ENCODE peak calls at places on chromosomes 16 and 17, in five cellular contexts. One of them, this sample, is unnamed.

GRCh38 chr16:57862698-57863433 is 60.6 kb upstream of the KIFC3 start:
- DNase-seq in Karpas-422: no peak
- DNase-seq in neural progenitor cell: peak; percentile 17
- DNase-seq in SK-N-SH: no peak
- DNase-seq in mammary epithelial cell: no peak
- DNase-seq in this sample: no peak

GRCh38 chr16:79599256-79599836 is 1.2 kb downstream of the MAF start:
- DNase-seq in Karpas-422: no peak
- DNase-seq in neural progenitor cell: peak; percentile 74
- DNase-seq in SK-N-SH: peak; percentile 66
- DNase-seq in mammary epithelial cell: peak; percentile 55
- DNase-seq in this sample: peak; percentile 4

GRCh38 chr17:75267403-75268232 is 3.4 kb downstream of the MIF4GD start:
- DNase-seq in Karpas-422: peak; percentile 63
- DNase-seq in neural progenitor cell: peak; percentile 57
- DNase-seq in SK-N-SH: peak; percentile 21
- DNase-seq in mammary epithelial cell: no peak
- DNase-seq in this sample: no peak

GRCh38 chr16:3999479-3999868 is 116.8 kb downstream of the ADCY9 start:
- DNase-seq in Karpas-422: no peak
- DNase-seq in neural progenitor cell: peak; percentile 55
- DNase-seq in SK-N-SH: no peak
- DNase-seq in mammary epithelial cell: no peak
- DNase-seq in this sample: peak; percentile 68

GRCh38 chr16:88453621-88454314 is 688 bp downstream of the ZFPM1 start:
- DNase-seq in Karpas-422: no peak
- DNase-seq in neural progenitor cell: peak; percentile 52
- DNase-seq in SK-N-SH: peak; percentile 65
- DNase-seq in mammary epithelial cell: peak; percentile 23
- DNase-seq in this sample: peak; percentile 56

GRCh38 chr17:64707077-64707591 is 45.0 kb upstream of the SMURF2 start:
- DNase-seq in Karpas-422: no peak
- DNase-seq in neural progenitor cell: no peak
- DNase-seq in SK-N-SH: peak; percentile 74
- DNase-seq in mammary epithelial cell: peak; percentile 100
- DNase-seq in this sample: peak; percentile 90

GRCh38 chr17:3603119-3603869 is 5.9 kb downstream of the TRPV1 start:
- DNase-seq in Karpas-422: no peak
- DNase-seq in neural progenitor cell: no peak
- DNase-seq in SK-N-SH: no peak
- DNase-seq in mammary epithelial cell: peak; percentile 98
- DNase-seq in this sample: no peak

GRCh38 chr17:34769899-34770298 is 190.5 kb downstream of the TMEM132E start:
- DNase-seq in Karpas-422: no peak
- DNase-seq in neural progenitor cell: no peak
- DNase-seq in SK-N-SH: no peak
- DNase-seq in mammary epithelial cell: no peak
- DNase-seq in this sample: no peak

GRCh38 chr17:82483204-82483660 is 24.7 kb downstream of the NARF start:
- DNase-seq in Karpas-422: no peak
- DNase-seq in neural progenitor cell: no peak
- DNase-seq in SK-N-SH: no peak
- DNase-seq in mammary epithelial cell: no peak
- DNase-seq in this sample: no peak

GRCh38 chr16:19029980-19030379 is 37.4 kb upstream of the COQ7 start:
- DNase-seq in Karpas-422: no peak
- DNase-seq in neural progenitor cell: no peak
- DNase-seq in SK-N-SH: no peak
- DNase-seq in mammary epithelial cell: no peak
- DNase-seq in this sample: no peak

GRCh38 chr17:46097497-46097896 is 95.7 kb downstream of the KANSL1 start:
- DNase-seq in Karpas-422: no peak
- DNase-seq in neural progenitor cell: no peak
- DNase-seq in SK-N-SH: no peak
- DNase-seq in mammary epithelial cell: no peak
- DNase-seq in this sample: peak; percentile 19

GRCh38 chr17:61380217-61380835 is 19.3 kb upstream of the TBX2 start:
- DNase-seq in Karpas-422: no peak
- DNase-seq in neural progenitor cell: no peak
- DNase-seq in SK-N-SH: peak; percentile 57
- DNase-seq in mammary epithelial cell: no peak
- DNase-seq in this sample: no peak

GRCh38 chr17:40415390-40415789 is 2.3 kb downstream of the TOP2A start:
- DNase-seq in Karpas-422: peak; percentile 78
- DNase-seq in neural progenitor cell: peak; percentile 33
- DNase-seq in SK-N-SH: peak; percentile 49
- DNase-seq in mammary epithelial cell: peak; percentile 33
- DNase-seq in this sample: peak; percentile 76

GRCh38 chr17:68701046-68701445 is 99.9 kb upstream of the FAM20A start:
- DNase-seq in Karpas-422: no peak
- DNase-seq in neural progenitor cell: no peak
- DNase-seq in SK-N-SH: no peak
- DNase-seq in mammary epithelial cell: no peak
- DNase-seq in this sample: no peak

GRCh38 chr17:80800775-80801391 is 190.8 kb upstream of the CHMP6 start:
- DNase-seq in Karpas-422: no peak
- DNase-seq in neural progenitor cell: no peak
- DNase-seq in SK-N-SH: no peak
- DNase-seq in mammary epithelial cell: no peak
- DNase-seq in this sample: no peak

GRCh38 chr16:78469787-78470186 is 370.3 kb downstream of the WWOX start:
- DNase-seq in Karpas-422: no peak
- DNase-seq in neural progenitor cell: no peak
- DNase-seq in SK-N-SH: no peak
- DNase-seq in mammary epithelial cell: no peak
- DNase-seq in this sample: no peak

GRCh38 chr17:79785017-79785899 is 7.3 kb downstream of the CBX2 start:
- DNase-seq in Karpas-422: no peak
- DNase-seq in neural progenitor cell: no peak
- DNase-seq in SK-N-SH: no peak
- DNase-seq in mammary epithelial cell: no peak
- DNase-seq in this sample: no peak

GRCh38 chr16:3578121-3578520 is 918 bp upstream of the NLRC3 start:
- DNase-seq in Karpas-422: peak; percentile 63
- DNase-seq in neural progenitor cell: no peak
- DNase-seq in SK-N-SH: no peak
- DNase-seq in mammary epithelial cell: no peak
- DNase-seq in this sample: no peak

GRCh38 chr17:64146418-64147109 is 16.6 kb upstream of the ERN1 start:
- DNase-seq in Karpas-422: peak; percentile 69
- DNase-seq in neural progenitor cell: peak; percentile 76
- DNase-seq in SK-N-SH: peak; percentile 73
- DNase-seq in mammary epithelial cell: peak; percentile 80
- DNase-seq in this sample: peak; percentile 82

GRCh38 chr17:64783556-64784352 is 121.6 kb upstream of the SMURF2 start:
- DNase-seq in Karpas-422: no peak
- DNase-seq in neural progenitor cell: no peak
- DNase-seq in SK-N-SH: no peak
- DNase-seq in mammary epithelial cell: no peak
- DNase-seq in this sample: no peak

GRCh38 chr16:8663192-8664089 is 11.0 kb upstream of the ABAT start:
- DNase-seq in Karpas-422: no peak
- DNase-seq in neural progenitor cell: no peak
- DNase-seq in SK-N-SH: no peak
- DNase-seq in mammary epithelial cell: no peak
- DNase-seq in this sample: no peak

GRCh38 chr17:57365420-57365819 is 109.1 kb downstream of the MSI2 start:
- DNase-seq in Karpas-422: no peak
- DNase-seq in neural progenitor cell: no peak
- DNase-seq in SK-N-SH: no peak
- DNase-seq in mammary epithelial cell: no peak
- DNase-seq in this sample: no peak

GRCh38 chr16:48517493-48517892 is 92.5 kb downstream of the N4BP1 start:
- DNase-seq in Karpas-422: no peak
- DNase-seq in neural progenitor cell: no peak
- DNase-seq in SK-N-SH: no peak
- DNase-seq in mammary epithelial cell: peak; percentile 33
- DNase-seq in this sample: no peak

GRCh38 chr16:2919511-2920255 is 8.0 kb downstream of the FLYWCH1 start:
- DNase-seq in Karpas-422: peak; percentile 85
- DNase-seq in neural progenitor cell: peak; percentile 76
- DNase-seq in SK-N-SH: peak; percentile 84
- DNase-seq in mammary epithelial cell: peak; percentile 47
- DNase-seq in this sample: peak; percentile 87

DNA sequence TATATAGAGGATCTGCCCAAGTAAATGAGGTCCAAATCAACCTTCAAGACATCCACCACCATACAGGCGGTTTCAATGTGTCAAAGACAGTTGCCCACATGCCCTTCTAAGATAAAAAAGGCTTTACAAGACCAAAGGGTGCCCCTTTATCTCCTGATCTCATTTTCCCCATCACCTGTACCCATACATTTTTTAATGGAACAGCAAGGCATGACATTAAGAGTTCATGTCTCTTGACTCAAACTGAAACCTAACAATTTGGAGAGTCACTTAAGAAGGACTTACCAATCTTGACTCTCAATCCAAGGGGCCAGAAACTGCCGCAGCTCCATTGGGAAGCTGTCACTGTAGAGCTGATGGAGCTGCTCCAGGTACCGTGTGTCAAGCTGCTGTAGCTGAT is 40.1 kb downstream of the STAT3 start:
- DNase-seq in Karpas-422: no peak
- DNase-seq in neural progenitor cell: no peak
- DNase-seq in SK-N-SH: no peak
- DNase-seq in mammary epithelial cell: no peak
- DNase-seq in this sample: no peak
- H3K4me1 ChIP-seq in Karpas-422: no peaks in the 10 kb centered on the region
- H3K4me1 ChIP-seq in neural progenitor cell: peaks cover 17% of the 10 kb centered on the region
- H3K4me1 ChIP-seq in SK-N-SH: peaks cover 3% of the 10 kb centered on the region
- H3K4me1 ChIP-seq in mammary epithelial cell: peaks cover 11% of the 10 kb centered on the region
- H3K4me1 ChIP-seq in this sample: peaks cover 29% of the 10 kb centered on the region

GRCh38 chr17:38851434-38851833 is 2.1 kb downstream of the RPL23 start:
- DNase-seq in Karpas-422: no peak
- DNase-seq in neural progenitor cell: no peak
- DNase-seq in SK-N-SH: no peak
- DNase-seq in mammary epithelial cell: no peak
- DNase-seq in this sample: no peak
- H3K4me3 ChIP-seq in Karpas-422: peak overlapping the region; percentile 83
- H3K4me3 ChIP-seq in neural progenitor cell: peak overlapping the region; percentile 60
- H3K4me3 ChIP-seq in SK-N-SH: peak overlapping the region; percentile 91
- H3K4me3 ChIP-seq in mammary epithelial cell: peak overlapping the region; percentile 59
- H3K4me3 ChIP-seq in this sample: peak overlapping the region; percentile 98

GRCh38 chr17:76957600-76958464 is 89.6 kb downstream of the MGAT5B start:
- DNase-seq in Karpas-422: peak; percentile 96
- DNase-seq in neural progenitor cell: peak; percentile 47
- DNase-seq in SK-N-SH: no peak
- DNase-seq in mammary epithelial cell: no peak
- DNase-seq in this sample: peak; percentile 9
- H3K9ac ChIP-seq in Karpas-422: peak overlapping the region; percentile 60
- H3K9ac ChIP-seq in neural progenitor cell: no peak overlapping the region
- H3K9ac ChIP-seq in SK-N-SH: no peak overlapping the region
- H3K9ac ChIP-seq in mammary epithelial cell: no peak overlapping the region
- H3K9ac ChIP-seq in this sample: no peak overlapping the region

GRCh38 chr16:7506363-7506762 is 173.7 kb downstream of the RBFOX1 start:
- DNase-seq in Karpas-422: no peak
- DNase-seq in neural progenitor cell: no peak
- DNase-seq in SK-N-SH: no peak
- DNase-seq in mammary epithelial cell: no peak
- DNase-seq in this sample: no peak

GRCh38 chr16:7511549-7512260 is 179.1 kb downstream of the RBFOX1 start:
- DNase-seq in Karpas-422: no peak
- DNase-seq in neural progenitor cell: no peak
- DNase-seq in SK-N-SH: no peak
- DNase-seq in mammary epithelial cell: no peak
- DNase-seq in this sample: no peak

GRCh38 chr16:7505495-7505894 is 172.8 kb downstream of the RBFOX1 start:
- DNase-seq in Karpas-422: no peak
- DNase-seq in neural progenitor cell: no peak
- DNase-seq in SK-N-SH: no peak
- DNase-seq in mammary epithelial cell: no peak
- DNase-seq in this sample: no peak

GRCh38 chr16:7509919-7510705 is 177.5 kb downstream of the RBFOX1 start:
- DNase-seq in Karpas-422: no peak
- DNase-seq in neural progenitor cell: no peak
- DNase-seq in SK-N-SH: peak; percentile 33
- DNase-seq in mammary epithelial cell: no peak
- DNase-seq in this sample: no peak

DNA sequence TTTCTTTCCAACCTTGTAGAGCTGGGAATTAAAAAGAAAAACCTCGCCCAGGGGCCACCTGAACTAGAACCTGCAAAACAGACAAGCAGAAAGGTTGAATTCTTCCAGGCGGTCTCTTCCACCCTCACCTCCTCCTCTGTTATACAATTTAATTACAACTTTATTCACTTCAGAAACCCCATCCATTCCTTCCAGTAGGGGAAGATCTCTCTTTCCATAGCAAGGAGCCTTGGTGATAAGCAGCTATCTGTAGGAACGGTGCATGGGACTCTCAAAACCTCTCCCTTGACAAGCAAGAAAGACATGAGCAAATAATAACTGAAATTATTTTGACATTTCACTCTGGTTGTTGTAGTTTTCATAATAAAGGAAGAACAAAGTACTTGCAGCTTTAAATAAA is 176.0 kb downstream of the RBFOX1 start:
- DNase-seq in Karpas-422: no peak
- DNase-seq in neural progenitor cell: no peak
- DNase-seq in SK-N-SH: no peak
- DNase-seq in mammary epithelial cell: no peak
- DNase-seq in this sample: no peak
- H3K4me1 ChIP-seq in Karpas-422: no peaks in the 10 kb centered on the region
- H3K4me1 ChIP-seq in neural progenitor cell: peaks cover 11% of the 10 kb centered on the region
- H3K4me1 ChIP-seq in SK-N-SH: no peaks in the 10 kb centered on the region
- H3K4me1 ChIP-seq in mammary epithelial cell: no peaks in the 10 kb centered on the region
- H3K4me1 ChIP-seq in this sample: no peaks in the 10 kb centered on the region

GRCh38 chr17:78719630-78720298 is 62.3 kb downstream of the CYTH1 start:
- DNase-seq in Karpas-422: no peak
- DNase-seq in neural progenitor cell: no peak
- DNase-seq in SK-N-SH: no peak
- DNase-seq in mammary epithelial cell: no peak
- DNase-seq in this sample: no peak
- H3K4me3 ChIP-seq in Karpas-422: no peak overlapping the region
- H3K4me3 ChIP-seq in neural progenitor cell: no peak overlapping the region
- H3K4me3 ChIP-seq in SK-N-SH: no peak overlapping the region
- H3K4me3 ChIP-seq in mammary epithelial cell: no peak overlapping the region
- H3K4me3 ChIP-seq in this sample: no peak overlapping the region